ENCODE peak calls at places on chromosome 6, in eight cellular contexts. One of them, this sample, is unnamed.

GRCh38 chr6:117389227-117390057 is 36.3 kb downstream of the ROS1 start:
- DNase-seq in activated CD8-positive, alpha-beta memory T cell treated with anti-CD3 and anti-CD28 coated beads for 4 hours: no peak
- DNase-seq in hippocampal formation: no peak
- DNase-seq in A549: peak
- DNase-seq in Daoy: no peak
- DNase-seq in heart left ventricle: no peak
- DNase-seq in GM10248: no peak
- DNase-seq in neural crest cell: no peak
- DNase-seq in this sample: no peak

GRCh38 chr6:28220164-28221133 is 4.6 kb upstream of the ZSCAN9 start:
- DNase-seq in activated CD8-positive, alpha-beta memory T cell treated with anti-CD3 and anti-CD28 coated beads for 4 hours: no peak
- DNase-seq in hippocampal formation: no peak
- DNase-seq in A549: no peak
- DNase-seq in Daoy: no peak
- DNase-seq in heart left ventricle: no peak
- DNase-seq in GM10248: no peak
- DNase-seq in neural crest cell: no peak
- DNase-seq in this sample: no peak

GRCh38 chr6:5192135-5192794 is 68.5 kb downstream of the LYRM4 start:
- DNase-seq in activated CD8-positive, alpha-beta memory T cell treated with anti-CD3 and anti-CD28 coated beads for 4 hours: no peak
- DNase-seq in hippocampal formation: no peak
- DNase-seq in A549: no peak
- DNase-seq in Daoy: no peak
- DNase-seq in heart left ventricle: no peak
- DNase-seq in GM10248: no peak
- DNase-seq in neural crest cell: no peak
- DNase-seq in this sample: no peak

GRCh38 chr6:148709577-148709976 is 37.3 kb upstream of the UST start:
- DNase-seq in activated CD8-positive, alpha-beta memory T cell treated with anti-CD3 and anti-CD28 coated beads for 4 hours: no peak
- DNase-seq in hippocampal formation: no peak
- DNase-seq in A549: no peak
- DNase-seq in Daoy: no peak
- DNase-seq in heart left ventricle: no peak
- DNase-seq in GM10248: no peak
- DNase-seq in neural crest cell: no peak
- DNase-seq in this sample: no peak

GRCh38 chr6:170083236-170084051 is 207.4 kb downstream of the DLL1 start:
- DNase-seq in activated CD8-positive, alpha-beta memory T cell treated with anti-CD3 and anti-CD28 coated beads for 4 hours: no peak
- DNase-seq in hippocampal formation: no peak
- DNase-seq in A549: no peak
- DNase-seq in Daoy: peak
- DNase-seq in heart left ventricle: no peak
- DNase-seq in GM10248: no peak
- DNase-seq in neural crest cell: no peak
- DNase-seq in this sample: no peak

GRCh38 chr6:154482858-154483257 is 27.6 kb downstream of the CNKSR3 start:
- DNase-seq in activated CD8-positive, alpha-beta memory T cell treated with anti-CD3 and anti-CD28 coated beads for 4 hours: no peak
- DNase-seq in hippocampal formation: no peak
- DNase-seq in A549: no peak
- DNase-seq in Daoy: peak
- DNase-seq in heart left ventricle: no peak
- DNase-seq in GM10248: no peak
- DNase-seq in neural crest cell: no peak
- DNase-seq in this sample: no peak

GRCh38 chr6:138593100-138593877 is 94.0 kb upstream of the NHSL1 start:
- DNase-seq in activated CD8-positive, alpha-beta memory T cell treated with anti-CD3 and anti-CD28 coated beads for 4 hours: no peak
- DNase-seq in hippocampal formation: peak
- DNase-seq in A549: peak
- DNase-seq in Daoy: peak
- DNase-seq in heart left ventricle: peak
- DNase-seq in GM10248: peak
- DNase-seq in neural crest cell: no peak
- DNase-seq in this sample: peak

GRCh38 chr6:163165922-163166321 is 248.6 kb upstream of the QKI start:
- DNase-seq in activated CD8-positive, alpha-beta memory T cell treated with anti-CD3 and anti-CD28 coated beads for 4 hours: no peak
- DNase-seq in hippocampal formation: peak
- DNase-seq in A549: no peak
- DNase-seq in Daoy: no peak
- DNase-seq in heart left ventricle: no peak
- DNase-seq in GM10248: no peak
- DNase-seq in neural crest cell: no peak
- DNase-seq in this sample: no peak

GRCh38 chr6:11236351-11236750 is 3.9 kb upstream of the NEDD9 start:
- DNase-seq in activated CD8-positive, alpha-beta memory T cell treated with anti-CD3 and anti-CD28 coated beads for 4 hours: no peak
- DNase-seq in hippocampal formation: no peak
- DNase-seq in A549: no peak
- DNase-seq in Daoy: peak
- DNase-seq in heart left ventricle: no peak
- DNase-seq in GM10248: peak
- DNase-seq in neural crest cell: no peak
- DNase-seq in this sample: no peak

GRCh38 chr6:160733045-160733646 is 31.1 kb downstream of the PLG start:
- DNase-seq in activated CD8-positive, alpha-beta memory T cell treated with anti-CD3 and anti-CD28 coated beads for 4 hours: no peak
- DNase-seq in hippocampal formation: peak
- DNase-seq in A549: peak
- DNase-seq in Daoy: peak
- DNase-seq in heart left ventricle: peak
- DNase-seq in GM10248: peak
- DNase-seq in neural crest cell: peak
- DNase-seq in this sample: no peak

GRCh38 chr6:27795697-27796494 is 116.3 kb downstream of the OR2B2 start:
- DNase-seq in activated CD8-positive, alpha-beta memory T cell treated with anti-CD3 and anti-CD28 coated beads for 4 hours: no peak
- DNase-seq in hippocampal formation: peak
- DNase-seq in A549: peak
- DNase-seq in Daoy: peak
- DNase-seq in heart left ventricle: peak
- DNase-seq in GM10248: peak
- DNase-seq in neural crest cell: peak
- DNase-seq in this sample: no peak

GRCh38 chr6:154314084-154314483 is 42.5 kb downstream of the IPCEF1 start:
- DNase-seq in activated CD8-positive, alpha-beta memory T cell treated with anti-CD3 and anti-CD28 coated beads for 4 hours: no peak
- DNase-seq in hippocampal formation: no peak
- DNase-seq in A549: no peak
- DNase-seq in Daoy: no peak
- DNase-seq in heart left ventricle: no peak
- DNase-seq in GM10248: no peak
- DNase-seq in neural crest cell: no peak
- DNase-seq in this sample: no peak

GRCh38 chr6:13554929-13555333 is 19.5 kb upstream of the SIRT5 start:
- DNase-seq in activated CD8-positive, alpha-beta memory T cell treated with anti-CD3 and anti-CD28 coated beads for 4 hours: no peak
- DNase-seq in hippocampal formation: no peak
- DNase-seq in A549: no peak
- DNase-seq in Daoy: peak
- DNase-seq in heart left ventricle: peak
- DNase-seq in GM10248: no peak
- DNase-seq in neural crest cell: no peak
- DNase-seq in this sample: no peak

GRCh38 chr6:378958-379366 is 12.6 kb upstream of the IRF4 start:
- DNase-seq in activated CD8-positive, alpha-beta memory T cell treated with anti-CD3 and anti-CD28 coated beads for 4 hours: no peak
- DNase-seq in hippocampal formation: no peak
- DNase-seq in A549: no peak
- DNase-seq in Daoy: no peak
- DNase-seq in heart left ventricle: no peak
- DNase-seq in GM10248: no peak
- DNase-seq in neural crest cell: no peak
- DNase-seq in this sample: no peak

GRCh38 chr6:31588871-31589650 is 3.0 kb downstream of the LST1 start:
- DNase-seq in activated CD8-positive, alpha-beta memory T cell treated with anti-CD3 and anti-CD28 coated beads for 4 hours: no peak
- DNase-seq in hippocampal formation: no peak
- DNase-seq in A549: no peak
- DNase-seq in Daoy: no peak
- DNase-seq in heart left ventricle: no peak
- DNase-seq in GM10248: no peak
- DNase-seq in neural crest cell: no peak
- DNase-seq in this sample: no peak

GRCh38 chr6:90468080-90468479 is 118.8 kb downstream of the MAP3K7 start:
- DNase-seq in activated CD8-positive, alpha-beta memory T cell treated with anti-CD3 and anti-CD28 coated beads for 4 hours: no peak
- DNase-seq in hippocampal formation: no peak
- DNase-seq in A549: no peak
- DNase-seq in Daoy: peak
- DNase-seq in heart left ventricle: no peak
- DNase-seq in GM10248: no peak
- DNase-seq in neural crest cell: no peak
- DNase-seq in this sample: no peak

GRCh38 chr6:71621918-71622519 is 264.3 kb upstream of the RIMS1 start:
- DNase-seq in activated CD8-positive, alpha-beta memory T cell treated with anti-CD3 and anti-CD28 coated beads for 4 hours: no peak
- DNase-seq in hippocampal formation: peak
- DNase-seq in A549: no peak
- DNase-seq in Daoy: no peak
- DNase-seq in heart left ventricle: no peak
- DNase-seq in GM10248: no peak
- DNase-seq in neural crest cell: no peak
- DNase-seq in this sample: no peak

GRCh38 chr6:11682525-11682924 is 96.1 kb downstream of the ADTRP start:
- DNase-seq in activated CD8-positive, alpha-beta memory T cell treated with anti-CD3 and anti-CD28 coated beads for 4 hours: no peak
- DNase-seq in hippocampal formation: no peak
- DNase-seq in A549: no peak
- DNase-seq in Daoy: no peak
- DNase-seq in heart left ventricle: no peak
- DNase-seq in GM10248: no peak
- DNase-seq in neural crest cell: no peak
- DNase-seq in this sample: no peak

GRCh38 chr6:63573899-63574553 is 1.7 kb downstream of the LOC128125822 start:
- DNase-seq in activated CD8-positive, alpha-beta memory T cell treated with anti-CD3 and anti-CD28 coated beads for 4 hours: no peak
- DNase-seq in hippocampal formation: no peak
- DNase-seq in A549: no peak
- DNase-seq in Daoy: peak
- DNase-seq in heart left ventricle: no peak
- DNase-seq in GM10248: no peak
- DNase-seq in neural crest cell: peak
- DNase-seq in this sample: no peak

GRCh38 chr6:36599791-36600209 is 5.6 kb downstream of the SRSF3 start:
- DNase-seq in activated CD8-positive, alpha-beta memory T cell treated with anti-CD3 and anti-CD28 coated beads for 4 hours: no peak
- DNase-seq in hippocampal formation: no peak
- DNase-seq in A549: no peak
- DNase-seq in Daoy: no peak
- DNase-seq in heart left ventricle: peak
- DNase-seq in GM10248: no peak
- DNase-seq in neural crest cell: peak
- DNase-seq in this sample: no peak

GRCh38 chr6:81791756-81792155 is 39.3 kb upstream of the TENT5A start:
- DNase-seq in activated CD8-positive, alpha-beta memory T cell treated with anti-CD3 and anti-CD28 coated beads for 4 hours: no peak
- DNase-seq in hippocampal formation: no peak
- DNase-seq in A549: no peak
- DNase-seq in Daoy: no peak
- DNase-seq in heart left ventricle: no peak
- DNase-seq in GM10248: no peak
- DNase-seq in neural crest cell: no peak
- DNase-seq in this sample: no peak

GRCh38 chr6:75183099-75183541 is 22.7 kb downstream of the COL12A1 start:
- DNase-seq in activated CD8-positive, alpha-beta memory T cell treated with anti-CD3 and anti-CD28 coated beads for 4 hours: no peak
- DNase-seq in hippocampal formation: no peak
- DNase-seq in A549: no peak
- DNase-seq in Daoy: no peak
- DNase-seq in heart left ventricle: no peak
- DNase-seq in GM10248: no peak
- DNase-seq in neural crest cell: no peak
- DNase-seq in this sample: no peak

GRCh38 chr6:104705095-104705707 is 154.5 kb downstream of the HACE1 start:
- DNase-seq in activated CD8-positive, alpha-beta memory T cell treated with anti-CD3 and anti-CD28 coated beads for 4 hours: no peak
- DNase-seq in hippocampal formation: no peak
- DNase-seq in A549: no peak
- DNase-seq in Daoy: peak
- DNase-seq in heart left ventricle: peak
- DNase-seq in GM10248: no peak
- DNase-seq in neural crest cell: no peak
- DNase-seq in this sample: peak

GRCh38 chr6:3334579-3334978 is 75.8 kb downstream of the PSMG4 start:
- DNase-seq in activated CD8-positive, alpha-beta memory T cell treated with anti-CD3 and anti-CD28 coated beads for 4 hours: no peak
- DNase-seq in hippocampal formation: no peak
- DNase-seq in A549: no peak
- DNase-seq in Daoy: no peak
- DNase-seq in heart left ventricle: no peak
- DNase-seq in GM10248: no peak
- DNase-seq in neural crest cell: no peak
- DNase-seq in this sample: no peak

GRCh38 chr6:170293881-170294755 is 3.2 kb upstream of the DLL1 start:
- DNase-seq in activated CD8-positive, alpha-beta memory T cell treated with anti-CD3 and anti-CD28 coated beads for 4 hours: no peak
- DNase-seq in hippocampal formation: no peak
- DNase-seq in A549: no peak
- DNase-seq in Daoy: no peak
- DNase-seq in heart left ventricle: no peak
- DNase-seq in GM10248: no peak
- DNase-seq in neural crest cell: no peak
- DNase-seq in this sample: no peak

GRCh38 chr6:32194825-32195651 is 2.6 kb upstream of the GPSM3 start:
- DNase-seq in activated CD8-positive, alpha-beta memory T cell treated with anti-CD3 and anti-CD28 coated beads for 4 hours: no peak
- DNase-seq in hippocampal formation: peak
- DNase-seq in A549: peak
- DNase-seq in Daoy: peak
- DNase-seq in heart left ventricle: no peak
- DNase-seq in GM10248: no peak
- DNase-seq in neural crest cell: peak
- DNase-seq in this sample: no peak

GRCh38 chr6:166466178-166467122 is 83.7 kb upstream of the MPC1 start:
- DNase-seq in activated CD8-positive, alpha-beta memory T cell treated with anti-CD3 and anti-CD28 coated beads for 4 hours: no peak
- DNase-seq in hippocampal formation: no peak
- DNase-seq in A549: no peak
- DNase-seq in Daoy: peak
- DNase-seq in heart left ventricle: no peak
- DNase-seq in GM10248: no peak
- DNase-seq in neural crest cell: no peak
- DNase-seq in this sample: no peak

GRCh38 chr6:291697-292505 is at the start of gene DUSP22:
- DNase-seq in activated CD8-positive, alpha-beta memory T cell treated with anti-CD3 and anti-CD28 coated beads for 4 hours: peak
- DNase-seq in hippocampal formation: no peak
- DNase-seq in A549: peak
- DNase-seq in Daoy: peak
- DNase-seq in heart left ventricle: peak
- DNase-seq in GM10248: peak
- DNase-seq in neural crest cell: peak
- DNase-seq in this sample: no peak

GRCh38 chr6:137307163-137307851 is 88.1 kb upstream of the IFNGR1 start:
- DNase-seq in activated CD8-positive, alpha-beta memory T cell treated with anti-CD3 and anti-CD28 coated beads for 4 hours: no peak
- DNase-seq in hippocampal formation: peak
- DNase-seq in A549: no peak
- DNase-seq in Daoy: no peak
- DNase-seq in heart left ventricle: no peak
- DNase-seq in GM10248: no peak
- DNase-seq in neural crest cell: no peak
- DNase-seq in this sample: no peak

GRCh38 chr6:49849121-49849907 is 17.0 kb downstream of the CRISP1 start:
- DNase-seq in activated CD8-positive, alpha-beta memory T cell treated with anti-CD3 and anti-CD28 coated beads for 4 hours: no peak
- DNase-seq in hippocampal formation: peak
- DNase-seq in A549: peak
- DNase-seq in Daoy: peak
- DNase-seq in heart left ventricle: no peak
- DNase-seq in GM10248: peak
- DNase-seq in neural crest cell: no peak
- DNase-seq in this sample: peak

GRCh38 chr6:170031096-170031471 is 259.8 kb downstream of the DLL1 start:
- DNase-seq in activated CD8-positive, alpha-beta memory T cell treated with anti-CD3 and anti-CD28 coated beads for 4 hours: no peak
- DNase-seq in hippocampal formation: no peak
- DNase-seq in A549: no peak
- DNase-seq in Daoy: no peak
- DNase-seq in heart left ventricle: no peak
- DNase-seq in GM10248: no peak
- DNase-seq in neural crest cell: no peak
- DNase-seq in this sample: no peak

GRCh38 chr6:140275725-140276124 is 901.3 kb upstream of the CITED2 start:
- DNase-seq in activated CD8-positive, alpha-beta memory T cell treated with anti-CD3 and anti-CD28 coated beads for 4 hours: no peak
- DNase-seq in hippocampal formation: no peak
- DNase-seq in A549: no peak
- DNase-seq in Daoy: no peak
- DNase-seq in heart left ventricle: no peak
- DNase-seq in GM10248: no peak
- DNase-seq in neural crest cell: no peak
- DNase-seq in this sample: no peak

GRCh38 chr6:80214436-80215022 is 108.1 kb downstream of the BCKDHB start:
- DNase-seq in activated CD8-positive, alpha-beta memory T cell treated with anti-CD3 and anti-CD28 coated beads for 4 hours: no peak
- DNase-seq in hippocampal formation: peak
- DNase-seq in A549: peak
- DNase-seq in Daoy: peak
- DNase-seq in heart left ventricle: no peak
- DNase-seq in GM10248: peak
- DNase-seq in neural crest cell: no peak
- DNase-seq in this sample: no peak

GRCh38 chr6:6057442-6058053 is 50.8 kb upstream of the NRN1 start:
- DNase-seq in activated CD8-positive, alpha-beta memory T cell treated with anti-CD3 and anti-CD28 coated beads for 4 hours: no peak
- DNase-seq in hippocampal formation: peak
- DNase-seq in A549: peak
- DNase-seq in Daoy: peak
- DNase-seq in heart left ventricle: no peak
- DNase-seq in GM10248: peak
- DNase-seq in neural crest cell: no peak
- DNase-seq in this sample: no peak